ENCODE peak calls at places on chromosomes 2 and 18, in five cellular contexts. One of them, this sample, is unnamed.

GRCh38 chr2:26327291-26328272 is 18.4 kb upstream of the SELENOI start:
- DNase-seq in WERI-Rb-1: no peak
- DNase-seq in CD8-positive, alpha-beta memory T cell: no peak
- DNase-seq in AG08395: peak
- DNase-seq in nucleus accumbens: no peak
- DNase-seq in this sample: no peak

GRCh38 chr2:18940184-18940583 is 350.8 kb upstream of the NT5C1B start:
- DNase-seq in WERI-Rb-1: no peak
- DNase-seq in nucleus accumbens: no peak
- DNase-seq in AG08395: no peak
- DNase-seq in CD8-positive, alpha-beta memory T cell: no peak
- DNase-seq in this sample: no peak

GRCh38 chr18:70672581-70672980 is 383.7 kb downstream of the SOCS6 start:
- DNase-seq in nucleus accumbens: no peak
- DNase-seq in AG08395: no peak
- DNase-seq in CD8-positive, alpha-beta memory T cell: no peak
- DNase-seq in WERI-Rb-1: no peak
- DNase-seq in this sample: no peak

GRCh38 chr2:239589270-239589825 is 188.5 kb upstream of the HDAC4 start:
- DNase-seq in AG08395: no peak
- DNase-seq in CD8-positive, alpha-beta memory T cell: no peak
- DNase-seq in nucleus accumbens: no peak
- DNase-seq in WERI-Rb-1: no peak
- DNase-seq in this sample: no peak

GRCh38 chr18:46152436-46152807 is 48.2 kb downstream of the HAUS1 start:
- DNase-seq in nucleus accumbens: no peak
- DNase-seq in CD8-positive, alpha-beta memory T cell: no peak
- DNase-seq in AG08395: peak
- DNase-seq in WERI-Rb-1: peak
- DNase-seq in this sample: no peak

GRCh38 chr2:237214281-237214680 is 128.6 kb downstream of the COPS8 start:
- DNase-seq in WERI-Rb-1: no peak
- DNase-seq in nucleus accumbens: no peak
- DNase-seq in AG08395: no peak
- DNase-seq in CD8-positive, alpha-beta memory T cell: no peak
- DNase-seq in this sample: no peak

GRCh38 chr18:76405761-76406356 is 89.2 kb downstream of the ZNF516 start:
- DNase-seq in CD8-positive, alpha-beta memory T cell: peak
- DNase-seq in WERI-Rb-1: peak
- DNase-seq in nucleus accumbens: no peak
- DNase-seq in AG08395: peak
- DNase-seq in this sample: no peak

GRCh38 chr18:13606589-13607254 is 119.6 kb downstream of the FAM210A start:
- DNase-seq in AG08395: no peak
- DNase-seq in WERI-Rb-1: no peak
- DNase-seq in CD8-positive, alpha-beta memory T cell: no peak
- DNase-seq in nucleus accumbens: no peak
- DNase-seq in this sample: no peak